ENCODE peak calls at places on chromosome 1, in four cellular contexts. One of them, this sample, is unnamed. For H3K4me1, the result is how much of the 10 kb centered on the place peaks cover.

GRCh38 chr1:15605398-15606080 is 11.7 kb upstream of the DDI2 start:
- DNase-seq in tibial artery: no peak
- DNase-seq in effector memory CD4-positive, alpha-beta T cell: no peak
- DNase-seq in fibroblast of lung: no peak
- DNase-seq in this sample: no peak

GRCh38 chr1:234530641-234531040 is 51.7 kb upstream of the TARBP1 start:
- DNase-seq in tibial artery: no peak
- DNase-seq in effector memory CD4-positive, alpha-beta T cell: no peak
- DNase-seq in fibroblast of lung: no peak
- DNase-seq in this sample: no peak

GRCh38 chr1:57160594-57160993 is 194.8 kb upstream of the C8B start:
- DNase-seq in tibial artery: no peak
- DNase-seq in effector memory CD4-positive, alpha-beta T cell: no peak
- DNase-seq in fibroblast of lung: no peak
- DNase-seq in this sample: no peak

GRCh38 chr1:76494807-76495206 is 372.5 kb upstream of the ST6GALNAC5 start:
- DNase-seq in tibial artery: no peak
- DNase-seq in effector memory CD4-positive, alpha-beta T cell: no peak
- DNase-seq in fibroblast of lung: peak
- DNase-seq in this sample: no peak

GRCh38 chr1:70487910-70488665 is 77.0 kb downstream of the CTH start:
- DNase-seq in tibial artery: no peak
- DNase-seq in effector memory CD4-positive, alpha-beta T cell: no peak
- DNase-seq in fibroblast of lung: peak
- DNase-seq in this sample: no peak

GRCh38 chr1:217563179-217563578 is 67.7 kb downstream of the GPATCH2 start:
- DNase-seq in tibial artery: no peak
- DNase-seq in effector memory CD4-positive, alpha-beta T cell: no peak
- DNase-seq in fibroblast of lung: peak
- DNase-seq in this sample: no peak

GRCh38 chr1:33762962-33763361 is 100.9 kb upstream of the HMGB4 start:
- DNase-seq in tibial artery: no peak
- DNase-seq in effector memory CD4-positive, alpha-beta T cell: no peak
- DNase-seq in fibroblast of lung: no peak
- DNase-seq in this sample: no peak

GRCh38 chr1:233277637-233278413 is 17.7 kb downstream of the PCNX2 start:
- DNase-seq in tibial artery: no peak
- DNase-seq in effector memory CD4-positive, alpha-beta T cell: no peak
- DNase-seq in fibroblast of lung: no peak
- DNase-seq in this sample: no peak

GRCh38 chr1:109579044-109579443 is 30.6 kb downstream of the GNAI3 start:
- DNase-seq in tibial artery: no peak
- DNase-seq in effector memory CD4-positive, alpha-beta T cell: no peak
- DNase-seq in fibroblast of lung: peak
- DNase-seq in this sample: no peak

GRCh38 chr1:39159224-39160036 is 45.1 kb upstream of the MACF1 start:
- DNase-seq in tibial artery: no peak
- DNase-seq in effector memory CD4-positive, alpha-beta T cell: no peak
- DNase-seq in fibroblast of lung: no peak
- DNase-seq in this sample: no peak

GRCh38 chr1:39163469-39163868 is 41.0 kb upstream of the MACF1 start:
- DNase-seq in tibial artery: no peak
- DNase-seq in effector memory CD4-positive, alpha-beta T cell: no peak
- DNase-seq in fibroblast of lung: no peak
- DNase-seq in this sample: no peak

GRCh38 chr1:39157304-39157703 is 47.2 kb upstream of the MACF1 start:
- DNase-seq in tibial artery: no peak
- DNase-seq in effector memory CD4-positive, alpha-beta T cell: no peak
- DNase-seq in fibroblast of lung: no peak
- DNase-seq in this sample: no peak

GRCh38 chr1:39158330-39159086 is 46.0 kb upstream of the MACF1 start:
- DNase-seq in tibial artery: peak
- DNase-seq in effector memory CD4-positive, alpha-beta T cell: no peak
- DNase-seq in fibroblast of lung: peak
- DNase-seq in this sample: no peak

DNA sequence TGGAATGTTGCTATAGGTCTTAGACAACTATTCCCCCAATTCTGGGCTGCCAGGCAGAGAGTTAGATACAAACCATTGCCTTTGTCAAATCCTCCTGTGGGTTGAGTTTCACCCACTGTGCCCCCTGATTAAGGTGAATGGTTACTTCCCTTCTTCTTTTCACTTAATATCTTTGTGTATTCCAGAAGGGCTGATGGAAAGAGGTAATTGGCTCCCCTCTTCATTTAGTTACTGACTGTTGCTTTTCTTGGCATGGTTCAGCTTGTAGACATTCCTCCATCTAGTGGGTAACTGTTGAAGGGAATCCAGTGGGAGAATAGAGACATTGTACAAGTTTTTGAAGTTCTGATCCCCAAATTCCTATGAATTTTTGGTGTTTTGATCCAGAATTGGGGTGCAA is 43.8 kb upstream of the MACF1 start:
- DNase-seq in tibial artery: no peak
- DNase-seq in effector memory CD4-positive, alpha-beta T cell: no peak
- DNase-seq in fibroblast of lung: no peak
- DNase-seq in this sample: no peak
- H3K4me1 ChIP-seq in tibial artery: half or more
- H3K4me1 ChIP-seq in effector memory CD4-positive, alpha-beta T cell: under half
- H3K4me1 ChIP-seq in fibroblast of lung: under half
- H3K4me1 ChIP-seq in this sample: under half

GRCh38 chr1:153460551-153460950 is at the start of gene S100A7:
- DNase-seq in tibial artery: no peak
- DNase-seq in effector memory CD4-positive, alpha-beta T cell: no peak
- DNase-seq in fibroblast of lung: no peak
- DNase-seq in this sample: no peak

GRCh38 chr1:153470707-153471106 is 10.3 kb upstream of the S100A7 start:
- DNase-seq in tibial artery: no peak
- DNase-seq in effector memory CD4-positive, alpha-beta T cell: no peak
- DNase-seq in fibroblast of lung: no peak
- DNase-seq in this sample: no peak

GRCh38 chr1:153466908-153467307 is 6.5 kb upstream of the S100A7 start:
- DNase-seq in tibial artery: no peak
- DNase-seq in effector memory CD4-positive, alpha-beta T cell: no peak
- DNase-seq in fibroblast of lung: no peak
- DNase-seq in this sample: no peak

GRCh38 chr1:153465728-153466625 is 5.5 kb upstream of the S100A7 start:
- DNase-seq in tibial artery: peak
- DNase-seq in effector memory CD4-positive, alpha-beta T cell: peak
- DNase-seq in fibroblast of lung: peak
- DNase-seq in this sample: peak
- H3K4me3 ChIP-seq in tibial artery: no peak
- H3K4me3 ChIP-seq in effector memory CD4-positive, alpha-beta T cell: no peak
- H3K4me3 ChIP-seq in fibroblast of lung: no peak
- H3K4me3 ChIP-seq in this sample: no peak

DNA sequence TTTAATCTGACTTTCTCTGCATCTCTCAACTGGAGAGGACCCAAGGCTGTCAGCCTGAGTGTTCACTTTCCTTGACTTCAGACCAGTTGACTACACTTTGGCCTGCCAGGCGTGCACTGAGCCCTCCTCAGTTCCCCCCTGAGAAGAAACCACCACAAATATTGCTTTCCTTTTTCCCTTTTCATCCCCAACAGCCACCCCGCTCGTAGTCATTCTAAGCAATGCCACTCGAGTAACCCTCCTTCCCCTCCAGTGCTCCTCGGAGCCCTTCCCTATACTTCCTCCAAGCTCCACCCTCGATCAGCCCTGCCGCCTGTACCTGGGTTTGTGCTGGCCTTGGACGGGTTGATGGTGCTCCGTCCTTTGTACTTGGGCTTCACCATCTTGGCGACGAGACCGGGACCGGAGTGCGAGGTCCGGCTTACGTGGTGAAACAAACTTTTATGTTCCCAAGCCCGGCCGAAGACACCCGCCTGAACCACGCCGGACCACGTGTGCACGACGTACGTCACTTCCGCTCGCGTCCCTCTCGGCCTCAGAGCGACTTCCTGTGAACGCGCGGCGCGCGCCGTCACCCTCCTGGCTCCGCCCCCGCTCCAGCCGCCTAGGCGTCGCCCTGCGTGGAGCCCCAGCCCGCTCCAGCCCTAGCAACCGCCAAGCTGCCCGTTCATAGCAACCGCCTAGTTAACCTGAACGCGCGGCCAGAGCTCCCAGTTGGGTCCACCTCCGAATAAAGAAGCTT is at the start of gene GNL2:
- DNase-seq in tibial artery: peak
- DNase-seq in effector memory CD4-positive, alpha-beta T cell: peak
- DNase-seq in fibroblast of lung: peak
- DNase-seq in this sample: peak
- H3K27ac ChIP-seq in tibial artery: peak
- H3K27ac ChIP-seq in effector memory CD4-positive, alpha-beta T cell: peak
- H3K27ac ChIP-seq in fibroblast of lung: peak
- H3K27ac ChIP-seq in this sample: peak

GRCh38 chr1:12480031-12480430 is 138.0 kb downstream of the DHRS3 start:
- DNase-seq in tibial artery: no peak
- DNase-seq in effector memory CD4-positive, alpha-beta T cell: no peak
- DNase-seq in fibroblast of lung: no peak
- DNase-seq in this sample: no peak
- H3K4me1 ChIP-seq in tibial artery: under half
- H3K4me1 ChIP-seq in effector memory CD4-positive, alpha-beta T cell: half or more
- H3K4me1 ChIP-seq in fibroblast of lung: under half
- H3K4me1 ChIP-seq in this sample: half or more

GRCh38 chr1:182603646-182604127 is 502 bp downstream of the RGS16 start:
- DNase-seq in tibial artery: no peak
- DNase-seq in effector memory CD4-positive, alpha-beta T cell: no peak
- DNase-seq in fibroblast of lung: no peak
- DNase-seq in this sample: no peak

GRCh38 chr1:182601926-182602325 is 2.3 kb downstream of the RGS16 start:
- DNase-seq in tibial artery: no peak
- DNase-seq in effector memory CD4-positive, alpha-beta T cell: no peak
- DNase-seq in fibroblast of lung: no peak
- DNase-seq in this sample: no peak

GRCh38 chr1:182602945-182603645 is 1.1 kb downstream of the RGS16 start:
- DNase-seq in tibial artery: peak
- DNase-seq in effector memory CD4-positive, alpha-beta T cell: no peak
- DNase-seq in fibroblast of lung: no peak
- DNase-seq in this sample: no peak

GRCh38 chr1:182604835-182605164 is 611 bp upstream of the RGS16 start:
- DNase-seq in tibial artery: no peak
- DNase-seq in effector memory CD4-positive, alpha-beta T cell: no peak
- DNase-seq in fibroblast of lung: no peak
- DNase-seq in this sample: no peak

GRCh38 chr1:182604128-182604834 is at the start of gene RGS16:
- DNase-seq in tibial artery: peak
- DNase-seq in effector memory CD4-positive, alpha-beta T cell: peak
- DNase-seq in fibroblast of lung: peak
- DNase-seq in this sample: peak
- H3K4me3 ChIP-seq in tibial artery: peak
- H3K4me3 ChIP-seq in effector memory CD4-positive, alpha-beta T cell: peak
- H3K4me3 ChIP-seq in fibroblast of lung: peak
- H3K4me3 ChIP-seq in this sample: peak